ENCODE peak calls at places on chromosomes 2 and 18, in ten cellular contexts. One of them, this sample, is unnamed. For H3K4me1, the result is how much of the 10 kb centered on the place peaks cover.

GRCh38 chr2:138559648-138560047 is 58.1 kb downstream of the SPOPL start:
- DNase-seq in psoas muscle: no peak
- DNase-seq in A549: no peak
- DNase-seq in colonic mucosa: no peak
- DNase-seq in adrenal gland: no peak
- DNase-seq in thoracic aorta: no peak
- DNase-seq in H9: no peak
- DNase-seq in CD8-positive, alpha-beta T cell: no peak
- DNase-seq in Peyer's patch: no peak
- DNase-seq in tibial nerve: no peak
- DNase-seq in this sample: peak

GRCh38 chr18:37764526-37764925 is 198.9 kb upstream of the CELF4 start:
- DNase-seq in psoas muscle: no peak
- DNase-seq in CD8-positive, alpha-beta T cell: no peak
- DNase-seq in A549: no peak
- DNase-seq in colonic mucosa: no peak
- DNase-seq in Peyer's patch: no peak
- DNase-seq in adrenal gland: no peak
- DNase-seq in tibial nerve: no peak
- DNase-seq in thoracic aorta: no peak
- DNase-seq in H9: no peak
- DNase-seq in this sample: no peak

GRCh38 chr18:56505971-56506370 is 132.4 kb downstream of the TXNL1 start:
- DNase-seq in CD8-positive, alpha-beta T cell: no peak
- DNase-seq in colonic mucosa: no peak
- DNase-seq in tibial nerve: no peak
- DNase-seq in H9: no peak
- DNase-seq in Peyer's patch: no peak
- DNase-seq in psoas muscle: no peak
- DNase-seq in thoracic aorta: no peak
- DNase-seq in A549: no peak
- DNase-seq in adrenal gland: no peak
- DNase-seq in this sample: peak

GRCh38 chr2:111659361-111660281 is 224.4 kb downstream of the ANAPC1 start:
- DNase-seq in Peyer's patch: peak
- DNase-seq in H9: peak
- DNase-seq in psoas muscle: peak
- DNase-seq in CD8-positive, alpha-beta T cell: no peak
- DNase-seq in colonic mucosa: peak
- DNase-seq in adrenal gland: peak
- DNase-seq in A549: peak
- DNase-seq in thoracic aorta: peak
- DNase-seq in tibial nerve: peak
- DNase-seq in this sample: peak

GRCh38 chr2:26767894-26768487 is 3.9 kb downstream of the SLC35F6 start:
- DNase-seq in Peyer's patch: no peak
- DNase-seq in A549: no peak
- DNase-seq in CD8-positive, alpha-beta T cell: no peak
- DNase-seq in adrenal gland: no peak
- DNase-seq in H9: no peak
- DNase-seq in colonic mucosa: no peak
- DNase-seq in tibial nerve: no peak
- DNase-seq in psoas muscle: no peak
- DNase-seq in thoracic aorta: no peak
- DNase-seq in this sample: no peak

GRCh38 chr2:230865766-230866703 is 1.3 kb downstream of the ITM2C start:
- DNase-seq in Peyer's patch: peak
- DNase-seq in CD8-positive, alpha-beta T cell: peak
- DNase-seq in thoracic aorta: no peak
- DNase-seq in A549: no peak
- DNase-seq in psoas muscle: no peak
- DNase-seq in colonic mucosa: peak
- DNase-seq in H9: peak
- DNase-seq in adrenal gland: no peak
- DNase-seq in tibial nerve: no peak
- DNase-seq in this sample: peak

GRCh38 chr2:100842241-100842922 is 22.4 kb downstream of the NPAS2 start:
- DNase-seq in thoracic aorta: no peak
- DNase-seq in psoas muscle: no peak
- DNase-seq in A549: no peak
- DNase-seq in Peyer's patch: no peak
- DNase-seq in colonic mucosa: no peak
- DNase-seq in tibial nerve: no peak
- DNase-seq in H9: no peak
- DNase-seq in CD8-positive, alpha-beta T cell: no peak
- DNase-seq in adrenal gland: no peak
- DNase-seq in this sample: no peak

GRCh38 chr18:69358197-69358895 is 42.3 kb upstream of the DOK6 start:
- DNase-seq in A549: no peak
- DNase-seq in CD8-positive, alpha-beta T cell: no peak
- DNase-seq in H9: no peak
- DNase-seq in psoas muscle: no peak
- DNase-seq in tibial nerve: no peak
- DNase-seq in Peyer's patch: no peak
- DNase-seq in thoracic aorta: no peak
- DNase-seq in adrenal gland: no peak
- DNase-seq in colonic mucosa: no peak
- DNase-seq in this sample: no peak

GRCh38 chr2:230068658-230069080 is at the start of gene SLC16A14:
- DNase-seq in colonic mucosa: peak
- DNase-seq in A549: peak
- DNase-seq in CD8-positive, alpha-beta T cell: peak
- DNase-seq in H9: peak
- DNase-seq in adrenal gland: peak
- DNase-seq in thoracic aorta: no peak
- DNase-seq in tibial nerve: peak
- DNase-seq in psoas muscle: no peak
- DNase-seq in Peyer's patch: peak
- DNase-seq in this sample: peak

GRCh38 chr2:133264951-133265949 is 303.0 kb downstream of the NCKAP5 start:
- DNase-seq in Peyer's patch: no peak
- DNase-seq in adrenal gland: peak
- DNase-seq in psoas muscle: no peak
- DNase-seq in colonic mucosa: peak
- DNase-seq in H9: peak
- DNase-seq in CD8-positive, alpha-beta T cell: no peak
- DNase-seq in A549: peak
- DNase-seq in thoracic aorta: no peak
- DNase-seq in tibial nerve: no peak
- DNase-seq in this sample: peak

GRCh38 chr2:199410130-199410529 is 47.6 kb downstream of the SATB2 start:
- DNase-seq in thoracic aorta: no peak
- DNase-seq in adrenal gland: no peak
- DNase-seq in tibial nerve: no peak
- DNase-seq in A549: no peak
- DNase-seq in psoas muscle: no peak
- DNase-seq in CD8-positive, alpha-beta T cell: no peak
- DNase-seq in colonic mucosa: no peak
- DNase-seq in Peyer's patch: no peak
- DNase-seq in H9: no peak
- DNase-seq in this sample: peak

GRCh38 chr2:26246818-26247217 is 2.1 kb downstream of the HADHB start:
- DNase-seq in psoas muscle: peak
- DNase-seq in A549: peak
- DNase-seq in Peyer's patch: no peak
- DNase-seq in tibial nerve: no peak
- DNase-seq in thoracic aorta: no peak
- DNase-seq in adrenal gland: no peak
- DNase-seq in H9: no peak
- DNase-seq in colonic mucosa: no peak
- DNase-seq in CD8-positive, alpha-beta T cell: peak
- DNase-seq in this sample: peak

GRCh38 chr2:220104871-220105351 is 477.5 kb downstream of the SLC4A3 start:
- DNase-seq in Peyer's patch: no peak
- DNase-seq in adrenal gland: no peak
- DNase-seq in psoas muscle: no peak
- DNase-seq in CD8-positive, alpha-beta T cell: no peak
- DNase-seq in A549: peak
- DNase-seq in H9: no peak
- DNase-seq in thoracic aorta: peak
- DNase-seq in colonic mucosa: no peak
- DNase-seq in tibial nerve: no peak
- DNase-seq in this sample: peak

GRCh38 chr2:98465456-98466201 is 21.0 kb downstream of the INPP4A start:
- DNase-seq in CD8-positive, alpha-beta T cell: peak
- DNase-seq in Peyer's patch: peak
- DNase-seq in thoracic aorta: no peak
- DNase-seq in H9: no peak
- DNase-seq in psoas muscle: peak
- DNase-seq in tibial nerve: peak
- DNase-seq in colonic mucosa: peak
- DNase-seq in adrenal gland: peak
- DNase-seq in A549: no peak
- DNase-seq in this sample: peak

GRCh38 chr2:31505133-31505532 is 75.6 kb downstream of the SRD5A2 start:
- DNase-seq in Peyer's patch: no peak
- DNase-seq in adrenal gland: no peak
- DNase-seq in thoracic aorta: no peak
- DNase-seq in colonic mucosa: no peak
- DNase-seq in H9: no peak
- DNase-seq in psoas muscle: no peak
- DNase-seq in A549: no peak
- DNase-seq in CD8-positive, alpha-beta T cell: no peak
- DNase-seq in tibial nerve: no peak
- DNase-seq in this sample: no peak

GRCh38 chr2:228599297-228599696 is 417.8 kb upstream of the SPHKAP start:
- DNase-seq in H9: no peak
- DNase-seq in psoas muscle: no peak
- DNase-seq in thoracic aorta: no peak
- DNase-seq in CD8-positive, alpha-beta T cell: no peak
- DNase-seq in tibial nerve: no peak
- DNase-seq in colonic mucosa: peak
- DNase-seq in Peyer's patch: no peak
- DNase-seq in A549: no peak
- DNase-seq in adrenal gland: no peak
- DNase-seq in this sample: no peak

GRCh38 chr2:217618744-217619143 is 384.1 kb downstream of the TNS1 start:
- DNase-seq in A549: no peak
- DNase-seq in psoas muscle: no peak
- DNase-seq in colonic mucosa: no peak
- DNase-seq in adrenal gland: no peak
- DNase-seq in tibial nerve: no peak
- DNase-seq in thoracic aorta: no peak
- DNase-seq in H9: no peak
- DNase-seq in CD8-positive, alpha-beta T cell: no peak
- DNase-seq in Peyer's patch: no peak
- DNase-seq in this sample: no peak

GRCh38 chr2:169349528-169349927 is 12.8 kb downstream of the LRP2 start:
- DNase-seq in colonic mucosa: no peak
- DNase-seq in thoracic aorta: no peak
- DNase-seq in CD8-positive, alpha-beta T cell: no peak
- DNase-seq in A549: no peak
- DNase-seq in tibial nerve: no peak
- DNase-seq in H9: no peak
- DNase-seq in psoas muscle: no peak
- DNase-seq in Peyer's patch: no peak
- DNase-seq in adrenal gland: no peak
- DNase-seq in this sample: no peak
- TF ChIP-seq CTCF in colonic mucosa: no peak
- TF ChIP-seq CTCF in thoracic aorta: no peak
- TF ChIP-seq CTCF in CD8-positive, alpha-beta T cell: no peak
- TF ChIP-seq CTCF in A549: no peak
- TF ChIP-seq CTCF in tibial nerve: no peak
- TF ChIP-seq CTCF in H9: no peak
- TF ChIP-seq CTCF in psoas muscle: no peak
- TF ChIP-seq CTCF in Peyer's patch: no peak
- TF ChIP-seq CTCF in adrenal gland: no peak
- TF ChIP-seq CTCF in this sample: no peak

DNA sequence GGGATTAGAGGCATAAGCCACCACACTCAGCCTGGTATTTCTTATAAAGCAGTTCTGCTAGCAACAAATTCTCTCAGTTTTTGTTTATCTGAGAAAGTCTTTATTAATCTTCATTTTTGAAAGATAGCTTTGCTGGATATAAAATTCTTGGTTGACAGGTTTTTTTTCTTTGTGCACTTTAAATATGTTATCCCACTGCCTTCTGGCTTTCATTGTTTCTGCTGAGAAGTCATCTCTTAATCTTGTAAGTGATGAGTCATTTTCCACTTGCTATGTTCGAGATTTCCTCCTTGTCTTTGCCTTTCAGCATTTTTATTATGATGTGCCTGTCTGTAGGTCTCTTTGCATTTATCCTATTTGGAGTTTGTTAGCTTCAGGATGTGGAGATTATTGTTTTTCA is 5.9 kb upstream of the ELAC1 start:
- DNase-seq in A549: peak
- DNase-seq in H9: no peak
- DNase-seq in colonic mucosa: no peak
- DNase-seq in thoracic aorta: no peak
- DNase-seq in CD8-positive, alpha-beta T cell: no peak
- DNase-seq in psoas muscle: no peak
- DNase-seq in Peyer's patch: no peak
- DNase-seq in tibial nerve: no peak
- DNase-seq in adrenal gland: no peak
- DNase-seq in this sample: no peak
- H3K27ac ChIP-seq in A549: no peak
- H3K27ac ChIP-seq in H9: no peak
- H3K27ac ChIP-seq in colonic mucosa: no peak
- H3K27ac ChIP-seq in thoracic aorta: no peak
- H3K27ac ChIP-seq in CD8-positive, alpha-beta T cell: no peak
- H3K27ac ChIP-seq in psoas muscle: no peak
- H3K27ac ChIP-seq in Peyer's patch: no peak
- H3K27ac ChIP-seq in tibial nerve: no peak
- H3K27ac ChIP-seq in adrenal gland: no peak
- H3K27ac ChIP-seq in this sample: no peak

DNA sequence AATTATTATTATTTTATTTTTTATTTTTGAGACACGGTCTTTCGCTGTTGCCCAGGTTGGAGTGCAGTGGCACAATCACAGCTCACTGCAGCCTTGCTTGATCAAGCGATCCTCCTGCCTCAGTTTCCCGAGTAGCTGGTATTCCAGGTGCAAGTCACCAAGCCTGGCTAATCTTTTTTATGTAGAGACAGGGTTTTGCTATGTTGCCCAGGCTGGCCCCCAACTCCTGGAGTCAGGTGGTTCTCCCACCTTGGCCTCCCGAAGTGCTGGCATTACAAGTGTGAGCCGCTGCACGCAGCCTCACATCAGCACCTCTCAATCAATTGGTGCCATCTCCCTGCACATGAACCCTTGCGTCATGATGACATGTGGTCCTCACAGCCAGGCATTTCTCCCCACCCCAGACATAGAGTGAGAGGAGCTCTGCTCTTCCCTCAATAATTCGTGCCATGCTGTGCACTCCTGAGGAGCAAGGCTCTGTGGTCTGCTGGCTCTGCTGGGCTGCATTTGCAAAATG is 5.9 kb downstream of the INPP5D start:
- DNase-seq in Peyer's patch: peak
- DNase-seq in CD8-positive, alpha-beta T cell: no peak
- DNase-seq in H9: no peak
- DNase-seq in adrenal gland: no peak
- DNase-seq in tibial nerve: no peak
- DNase-seq in thoracic aorta: no peak
- DNase-seq in A549: no peak
- DNase-seq in psoas muscle: no peak
- DNase-seq in colonic mucosa: no peak
- DNase-seq in this sample: no peak
- H3K4me1 ChIP-seq in Peyer's patch: under half
- H3K4me1 ChIP-seq in CD8-positive, alpha-beta T cell: half or more
- H3K4me1 ChIP-seq in H9: under half
- H3K4me1 ChIP-seq in adrenal gland: under half
- H3K4me1 ChIP-seq in tibial nerve: under half
- H3K4me1 ChIP-seq in thoracic aorta: under half
- H3K4me1 ChIP-seq in A549: under half
- H3K4me1 ChIP-seq in psoas muscle: under half
- H3K4me1 ChIP-seq in colonic mucosa: under half
- H3K4me1 ChIP-seq in this sample: under half

GRCh38 chr2:7096726-7097352 is 179.6 kb downstream of the RNF144A start:
- DNase-seq in A549: no peak
- DNase-seq in adrenal gland: no peak
- DNase-seq in colonic mucosa: no peak
- DNase-seq in CD8-positive, alpha-beta T cell: no peak
- DNase-seq in thoracic aorta: no peak
- DNase-seq in tibial nerve: no peak
- DNase-seq in H9: no peak
- DNase-seq in psoas muscle: no peak
- DNase-seq in Peyer's patch: no peak
- DNase-seq in this sample: no peak
- TF ChIP-seq CTCF in A549: no peak
- TF ChIP-seq CTCF in adrenal gland: no peak
- TF ChIP-seq CTCF in colonic mucosa: no peak
- TF ChIP-seq CTCF in CD8-positive, alpha-beta T cell: no peak
- TF ChIP-seq CTCF in thoracic aorta: no peak
- TF ChIP-seq CTCF in tibial nerve: no peak
- TF ChIP-seq CTCF in H9: no peak
- TF ChIP-seq CTCF in psoas muscle: no peak
- TF ChIP-seq CTCF in Peyer's patch: no peak
- TF ChIP-seq CTCF in this sample: no peak